ENCODE peak calls at places on chromosomes 4 and X, in five cellular contexts. W is fibroblast of lung, G is pancreas, Q is OCI-LY7, U is brain microvascular endothelial cell. T is an unnamed sample.
A peak's percentile ranks its signal among the peaks of the same experiment; 100 is the strongest.

GRCh38 chrX:144715356-144715755 is 531.9 kb upstream of the SPANXN1 start:
- DNase-seq in U (no peak), W (no peak), G (no peak), Q (no peak), T (no peak)

GRCh38 chrX:102983205-102983604 is 46.1 kb downstream of the RAB40AL start:
- DNase-seq in G (no peak), U (no peak), W (no peak), Q (no peak), T (no peak)

GRCh38 chr4:55636622-55636999 is 513 bp upstream of the NMU start:
- DNase-seq in W (no peak), Q (no peak), U (no peak), G (no peak), T (no peak)

GRCh38 chr4:85807247-85807915 is 332.4 kb downstream of the ARHGAP24 start:
- DNase-seq in U (peak; percentile 82), W (peak; percentile 59), Q (no peak), G (no peak), T (no peak)

GRCh38 chrX:153638041-153638371 is 9.0 kb upstream of the DUSP9 start:
- DNase-seq in G (no peak), W (no peak), Q (no peak), U (no peak), T (no peak)

GRCh38 chrX:112997991-112998390 is 157.4 kb upstream of the AMOT start:
- DNase-seq in U (no peak), W (no peak), Q (no peak), G (no peak), T (no peak)

GRCh38 chrX:122203399-122203798 is 980.7 kb upstream of the GRIA3 start:
- DNase-seq in U (no peak), G (no peak), Q (no peak), W (no peak), T (no peak)

GRCh38 chrX:149713279-149714050 is 1.6 kb downstream of the MAGEA11 start:
- DNase-seq in U (no peak), Q (no peak), W (no peak), G (no peak), T (no peak)

GRCh38 chr4:78584863-78585576 is 33.5 kb downstream of the ANXA3 start:
- DNase-seq in U (no peak), Q (no peak), G (no peak), W (no peak), T (no peak)

GRCh38 chr4:113636877-113637276 is 124.7 kb downstream of the CAMK2D start:
- DNase-seq in Q (peak; percentile 91), W (peak; percentile 71), G (no peak), U (peak; percentile 64), T (no peak)

GRCh38 chr4:140637836-140638235 is 69.1 kb upstream of the UCP1 start:
- DNase-seq in Q (peak; percentile 85), W (peak; percentile 23), U (no peak), G (no peak), T (no peak)

GRCh38 chr4:128386761-128387599 is 99.4 kb upstream of the PGRMC2 start:
- DNase-seq in W (peak; percentile 99), Q (no peak), U (peak; percentile 97), G (peak; percentile 80), T (peak; percentile 76)

GRCh38 chr4:118954246-118954645 is 65.6 kb downstream of the SYNPO2 start:
- DNase-seq in U (no peak), G (no peak), Q (peak; percentile 4), W (peak; percentile 68), T (no peak)

GRCh38 chr4:52250124-52250523 is 199.0 kb downstream of the SPATA18 start:
- DNase-seq in G (no peak), W (no peak), Q (peak; percentile 3), U (peak; percentile 1), T (no peak)

GRCh38 chrX:132652871-132653270 is 164.0 kb upstream of the MBNL3 start:
- DNase-seq in Q (no peak), W (no peak), G (no peak), U (no peak), T (no peak)

GRCh38 chr4:132827522-132827921 is 321.6 kb upstream of the PCDH10 start:
- DNase-seq in U (no peak), Q (no peak), W (no peak), G (no peak), T (no peak)

GRCh38 chr4:112898357-112899141 is 150.9 kb upstream of the ANK2 start:
- DNase-seq in G (no peak), W (no peak), Q (no peak), U (no peak), T (no peak)

GRCh38 chrX:10296581-10296980 is 139.8 kb downstream of the CLCN4 start:
- DNase-seq in Q (no peak), G (no peak), W (peak; percentile 91), U (peak; percentile 25), T (no peak)

GRCh38 chrX:154305481-154306205 is 10.0 kb downstream of the TKTL1 start:
- DNase-seq in W (no peak), Q (no peak), G (no peak), U (no peak), T (no peak)

GRCh38 chrX:40127052-40127451 is 29.3 kb upstream of the BCOR start:
- DNase-seq in G (no peak), W (no peak), Q (peak; percentile 92), U (no peak), T (no peak)

GRCh38 chr4:186724048-186724860 is 598 bp upstream of the FAT1 start:
- DNase-seq in U (peak; percentile 27), Q (no peak), G (peak; percentile 86), W (peak; percentile 79), T (no peak)

GRCh38 chrX:17027931-17028330 is 81.5 kb downstream of the REPS2 start:
- DNase-seq in W (no peak), Q (no peak), G (no peak), U (no peak), T (no peak)

GRCh38 chr4:39970559-39971270 is 7.0 kb downstream of the PDS5A start:
- DNase-seq in G (no peak), W (no peak), U (no peak), Q (peak; percentile 35), T (no peak)

GRCh38 chrX:63686878-63687714 is 97.9 kb downstream of the ARHGEF9 start:
- DNase-seq in Q (peak; percentile 29), U (peak; percentile 39), G (no peak), W (peak; percentile 48), T (no peak)

GRCh38 chr4:159946983-159947645 is 844.2 kb downstream of the RAPGEF2 start:
- DNase-seq in Q (peak; percentile 52), W (peak; percentile 50), U (peak; percentile 50), G (no peak), T (peak; percentile 27)

GRCh38 chr4:115515379-115516171 is 402.2 kb upstream of the NDST4 start:
- DNase-seq in W (no peak), Q (no peak), G (no peak), U (no peak), T (no peak)

GRCh38 chr4:29079260-29079659 is 1640.9 kb upstream of the PCDH7 start:
- DNase-seq in Q (no peak), W (no peak), U (no peak), G (no peak), T (no peak)

GRCh38 chr4:88341227-88342192 is 37.1 kb upstream of the HERC6 start:
- DNase-seq in W (peak; percentile 97), G (no peak), U (peak; percentile 95), Q (no peak), T (no peak)

GRCh38 chrX:7798327-7798726 is 44.6 kb upstream of the VCX start:
- DNase-seq in G (no peak), Q (no peak), U (no peak), W (no peak), T (no peak)

GRCh38 chr4:172650758-172651495 is 517.7 kb upstream of the GALNT7 start:
- DNase-seq in Q (no peak), W (no peak), G (no peak), U (no peak), T (no peak)

GRCh38 chr4:153257151-153257620 is 52.9 kb downstream of the TRIM2 start:
- DNase-seq in U (peak; percentile 83), W (peak; percentile 53), Q (no peak), G (no peak), T (no peak)

GRCh38 chrX:29231800-29232199 is 644.6 kb downstream of the IL1RAPL1 start:
- DNase-seq in W (peak; percentile 15), Q (no peak), G (no peak), U (no peak), T (no peak)

GRCh38 chrX:2928127-2928582 is 984 bp downstream of the ARSD start:
- DNase-seq in U (peak; percentile 11), G (peak; percentile 73), Q (no peak), W (no peak), T (no peak)

DNA sequence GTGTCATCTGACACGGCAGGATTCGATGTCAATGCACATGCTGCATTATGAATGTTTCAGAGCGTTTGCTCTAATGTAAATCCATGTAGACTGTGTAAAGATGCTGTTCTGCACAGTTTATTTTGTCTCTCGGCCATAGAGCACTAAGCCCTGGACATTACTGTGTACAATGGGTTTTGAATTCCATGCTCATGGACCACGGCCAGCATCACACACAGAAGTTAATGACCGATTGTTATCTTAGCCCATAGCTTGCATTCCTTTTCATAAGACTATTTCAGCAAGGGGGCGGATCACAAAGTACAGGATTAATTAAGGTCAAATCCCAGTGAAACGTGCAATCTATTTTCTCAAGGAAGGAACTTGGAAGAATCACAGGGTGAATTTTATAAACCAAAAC is 286.1 kb upstream of the TENM3 start:
- DNase-seq in W (peak; percentile 73), G (no peak), Q (no peak), U (peak; percentile 81), T (no peak)
- H3K27ac ChIP-seq in W (no peak overlapping the region), G (no peak overlapping the region), Q (no peak overlapping the region), U (peak overlapping the region; percentile 61), T (no peak overlapping the region)

GRCh38 chr4:168710353-168710946 is 213.6 kb downstream of the PALLD start:
- DNase-seq in U (peak; percentile 69), Q (no peak), W (peak; percentile 89), G (no peak), T (no peak)
- H3K27ac ChIP-seq in U (no peak overlapping the region), Q (no peak overlapping the region), W (no peak overlapping the region), G (no peak overlapping the region), T (no peak overlapping the region)

GRCh38 chr4:108398326-108398725 is 222.1 kb upstream of the RPL34 start:
- DNase-seq in U (peak; percentile 5), W (no peak), Q (no peak), G (no peak), T (no peak)

GRCh38 chr4:108395786-108396185 is 224.6 kb upstream of the RPL34 start:
- DNase-seq in U (no peak), W (no peak), G (no peak), Q (no peak), T (no peak)

GRCh38 chr4:108396900-108397299 is 223.5 kb upstream of the RPL34 start:
- DNase-seq in Q (no peak), G (no peak), W (no peak), U (no peak), T (no peak)

GRCh38 chr4:108397850-108398249 is 222.5 kb upstream of the RPL34 start:
- DNase-seq in U (no peak), Q (no peak), W (no peak), G (no peak), T (no peak)

DNA sequence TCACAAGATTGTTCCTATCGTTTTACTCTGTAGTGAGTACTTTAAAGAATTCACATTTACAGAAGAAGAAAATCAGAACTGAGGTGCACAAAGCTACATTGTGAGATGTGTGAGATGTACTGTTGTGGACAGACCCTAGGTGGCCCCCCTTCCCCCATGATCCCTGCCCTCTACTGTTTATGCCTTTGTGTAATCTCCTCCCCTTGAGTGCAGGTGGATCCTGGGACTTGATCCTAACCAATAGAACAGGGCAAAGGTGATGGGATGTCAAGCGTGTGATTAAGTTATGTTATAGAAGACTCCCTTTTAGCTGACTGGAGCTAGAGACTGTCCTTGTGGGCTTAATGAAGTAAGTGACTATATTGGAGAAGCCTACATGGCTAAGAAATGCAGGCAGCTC is 225.1 kb upstream of the LEF1 start:
- DNase-seq in Q (no peak), G (no peak), U (no peak), W (no peak), T (no peak)
- H3K27ac ChIP-seq in Q (no peak overlapping the region), G (no peak overlapping the region), U (no peak overlapping the region), W (no peak overlapping the region), T (no peak overlapping the region)

GRCh38 chr4:8555716-8556115 is 24.5 kb upstream of the GPR78 start:
- DNase-seq in G (peak; percentile 23), W (no peak), U (no peak), Q (no peak), T (no peak)
- H3K27ac ChIP-seq in G (no peak overlapping the region), W (no peak overlapping the region), U (no peak overlapping the region), Q (no peak overlapping the region), T (no peak overlapping the region)

T was measured in epithelial cell of prostate.